ENCODE peak calls at places on chromosomes 1 and 21, in seven cellular contexts. N is Panc1, P is RWPE2, T is GM23338, X is aorta, D is heart right ventricle, C is lung. Z is an unnamed sample.

GRCh38 chr1:152999818-153000217 is 1.7 kb upstream of the SPRR3 start:
- ATAC-seq in N (no peak), P (no peak), T (no peak), X (no peak), D (no peak), C (no peak), Z (no peak)

GRCh38 chr1:16198444-16199156 is 13.9 kb downstream of the ARHGEF19 start:
- ATAC-seq in N (no peak), P (no peak), T (no peak), X (no peak), D (no peak), C (no peak), Z (no peak)

GRCh38 chr1:42720868-42721267 is 19.2 kb downstream of the CLDN19 start:
- ATAC-seq in N (no peak), P (no peak), T (peak), X (no peak), D (no peak), C (no peak), Z (no peak)

GRCh38 chr1:228958121-228958520 is 222.8 kb downstream of the RHOU start:
- ATAC-seq in N (no peak), P (no peak), T (no peak), X (no peak), D (no peak), C (no peak), Z (no peak)

GRCh38 chr1:2569060-2569459 is 12.9 kb downstream of the TNFRSF14 start:
- ATAC-seq in N (no peak), P (no peak), T (no peak), X (no peak), D (no peak), C (no peak), Z (no peak)

GRCh38 chr1:223456747-223457146 is 63.5 kb downstream of the CCDC185 start:
- ATAC-seq in N (no peak), P (no peak), T (no peak), X (no peak), D (no peak), C (no peak), Z (no peak)

GRCh38 chr1:91895832-91896556 is 10.0 kb upstream of the TGFBR3 start:
- ATAC-seq in N (no peak), P (no peak), T (no peak), X (no peak), D (no peak), C (no peak), Z (no peak)

GRCh38 chr1:236395780-236396664 is 1.9 kb downstream of the EDARADD start:
- ATAC-seq in N (no peak), P (no peak), T (peak), X (no peak), D (no peak), C (no peak), Z (no peak)

GRCh38 chr1:32816676-32817158 is 441 bp downstream of the YARS1 start:
- ATAC-seq in N (peak), P (peak), T (peak), X (peak), D (peak), C (no peak), Z (peak)

GRCh38 chr1:17204546-17205440 is at the start of gene PADI1:
- ATAC-seq in N (no peak), P (peak), T (no peak), X (no peak), D (no peak), C (no peak), Z (no peak)

GRCh38 chr1:226781937-226782609 is 43.0 kb upstream of the ITPKB start:
- ATAC-seq in N (no peak), P (no peak), T (no peak), X (no peak), D (no peak), C (no peak), Z (no peak)

GRCh38 chr1:234409328-234409727 is 36.1 kb downstream of the COA6 start:
- ATAC-seq in N (no peak), P (no peak), T (no peak), X (no peak), D (no peak), C (no peak), Z (no peak)

GRCh38 chr1:165355221-165355976 is 1.1 kb downstream of the LMX1A start:
- ATAC-seq in N (no peak), P (peak), T (peak), X (no peak), D (peak), C (no peak), Z (peak)

GRCh38 chr1:231958448-231958847 is 331.9 kb downstream of the DISC1 start:
- ATAC-seq in N (no peak), P (no peak), T (no peak), X (no peak), D (no peak), C (no peak), Z (no peak)

GRCh38 chr1:60569189-60569588 is 495.6 kb upstream of the C1orf87 start:
- ATAC-seq in N (no peak), P (peak), T (no peak), X (no peak), D (no peak), C (peak), Z (no peak)

GRCh38 chr1:230067441-230067870 is 418 bp downstream of the GALNT2 start:
- ATAC-seq in N (peak), P (no peak), T (peak), X (peak), D (peak), C (peak), Z (peak)

GRCh38 chr1:53123462-53124129 is 18.8 kb downstream of the SLC1A7 start:
- ATAC-seq in N (no peak), P (no peak), T (no peak), X (peak), D (peak), C (no peak), Z (peak)

GRCh38 chr1:66262233-66262632 is 271.7 kb upstream of the SGIP1 start:
- ATAC-seq in N (no peak), P (peak), T (no peak), X (no peak), D (peak), C (no peak), Z (no peak)

GRCh38 chr1:156816561-156817328 is at the start of gene SH2D2A:
- ATAC-seq in N (no peak), P (peak), T (no peak), X (peak), D (peak), C (no peak), Z (no peak)

GRCh38 chr1:168783424-168783823 is 54.4 kb upstream of the DPT start:
- ATAC-seq in N (no peak), P (no peak), T (no peak), X (peak), D (no peak), C (no peak), Z (peak)

GRCh38 chr1:47471163-47471562 is 33.3 kb downstream of the FOXD2 start:
- ATAC-seq in N (no peak), P (no peak), T (no peak), X (peak), D (no peak), C (no peak), Z (peak)

GRCh38 chr1:12296623-12297022 is 66.8 kb downstream of the VPS13D start:
- ATAC-seq in N (no peak), P (peak), T (no peak), X (no peak), D (no peak), C (no peak), Z (no peak)

GRCh38 chr1:156706647-156707008 is 1.2 kb upstream of the CRABP2 start:
- ATAC-seq in N (peak), P (no peak), T (peak), X (peak), D (peak), C (no peak), Z (peak)

GRCh38 chr1:93658188-93658587 is 23.4 kb downstream of the BCAR3 start:
- ATAC-seq in N (no peak), P (peak), T (no peak), X (no peak), D (no peak), C (no peak), Z (no peak)

GRCh38 chr21:33552093-33552998 is 9.5 kb downstream of the SON start:
- ATAC-seq in N (peak), P (peak), T (no peak), X (peak), D (peak), C (no peak), Z (no peak)

GRCh38 chr1:94909486-94909885 is 17.4 kb downstream of the CNN3 start:
- ATAC-seq in N (no peak), P (no peak), T (peak), X (no peak), D (no peak), C (no peak), Z (no peak)

GRCh38 chr21:36384885-36385232 is 333 bp upstream of the CHAF1B start:
- ATAC-seq in N (peak), P (peak), T (peak), X (no peak), D (no peak), C (no peak), Z (no peak)

GRCh38 chr1:212916395-212917133 is 33.8 kb upstream of the VASH2 start:
- ATAC-seq in N (peak), P (no peak), T (peak), X (peak), D (peak), C (peak), Z (peak)

GRCh38 chr21:28725396-28725795 is 267.3 kb downstream of the LTN1 start:
- ATAC-seq in N (no peak), P (peak), T (no peak), X (no peak), D (no peak), C (no peak), Z (no peak)

DNA sequence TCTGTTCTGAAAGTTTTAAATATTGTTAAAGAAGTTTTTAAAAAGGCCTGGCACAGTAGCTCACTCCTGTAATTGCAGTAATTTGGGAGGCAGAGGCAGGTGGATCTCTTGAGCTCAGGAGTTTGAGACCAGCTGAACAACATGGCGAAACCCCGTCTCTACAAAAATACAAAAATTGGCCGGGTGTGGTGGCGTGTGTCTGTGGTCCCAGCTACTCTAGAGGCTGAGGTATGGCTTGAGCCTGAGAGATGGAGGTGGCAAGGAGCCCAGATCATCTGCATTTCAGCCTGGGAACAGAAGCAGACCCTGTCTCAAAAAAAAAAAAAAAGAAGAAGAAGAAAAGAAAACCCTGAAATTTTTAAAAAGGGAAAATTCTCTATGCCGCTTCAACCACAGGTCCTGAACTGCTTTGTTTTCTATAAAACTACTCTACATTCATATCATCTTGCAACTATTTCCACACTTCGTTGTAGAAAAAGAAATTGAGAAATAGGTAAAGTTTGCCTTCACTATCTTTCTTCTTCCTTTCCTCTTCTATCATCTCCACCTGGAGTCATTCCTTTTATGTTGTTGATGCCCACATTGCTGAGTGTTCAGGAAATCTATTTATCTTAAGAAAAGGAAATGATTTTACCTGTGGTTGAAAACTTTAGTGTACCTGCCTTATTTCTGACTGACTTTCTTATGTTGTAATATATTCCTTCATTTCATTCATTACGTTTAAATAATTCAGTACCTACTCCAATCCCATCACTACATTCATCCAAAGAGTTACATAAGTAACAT is 1.7 kb downstream of the ATP6V1G3 start:
- ATAC-seq in N (no peak), P (no peak), T (no peak), X (no peak), D (no peak), C (no peak), Z (no peak)
- H3K4me3 ChIP-seq in N (no peak), P (no peak), T (no peak), X (no peak), D (no peak), C (no peak), Z (no peak)

DNA sequence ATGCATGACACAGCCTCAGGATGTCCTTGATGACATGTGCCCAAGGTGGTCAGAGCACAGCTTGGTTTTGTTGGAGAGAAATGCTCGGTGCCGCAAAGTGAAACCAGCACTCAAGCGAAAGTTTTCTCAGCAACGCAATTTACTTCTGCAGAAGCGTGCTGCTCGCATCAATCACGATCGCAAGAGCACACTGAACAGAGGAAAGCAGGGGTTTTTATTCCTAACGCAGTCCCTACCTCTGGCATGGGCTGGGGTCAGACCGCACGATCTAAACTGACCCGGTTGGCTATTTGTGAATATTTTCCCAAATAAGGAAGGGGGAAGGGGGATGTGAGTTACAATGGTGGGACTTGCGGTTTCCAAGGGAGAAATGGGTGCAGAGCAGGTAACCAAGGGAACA is 809 bp upstream of the ZNF669 start:
- ATAC-seq in N (no peak), P (no peak), T (no peak), X (no peak), D (no peak), C (no peak), Z (no peak)
- H3K4me3 ChIP-seq in N (peak), P (peak), T (peak), X (no peak), D (no peak), C (no peak), Z (peak)

GRCh38 chr1:26170472-26170821 is 739 bp downstream of the ZNF593 start:
- ATAC-seq in N (no peak), P (peak), T (no peak), X (no peak), D (no peak), C (no peak), Z (no peak)

GRCh38 chr1:26169201-26169600 is 438 bp upstream of the C1orf232 start:
- ATAC-seq in N (no peak), P (no peak), T (no peak), X (no peak), D (peak), C (no peak), Z (no peak)

GRCh38 chr1:26166719-26167281 is 2.0 kb downstream of the C1orf232 start:
- ATAC-seq in N (no peak), P (no peak), T (no peak), X (no peak), D (no peak), C (no peak), Z (no peak)

GRCh38 chr1:26169669-26170471 is at the start of gene ZNF593:
- ATAC-seq in N (peak), P (peak), T (peak), X (peak), D (peak), C (peak), Z (peak)

GRCh38 chr1:26168410-26169167 is at the start of gene C1orf232:
- ATAC-seq in N (no peak), P (no peak), T (no peak), X (no peak), D (no peak), C (no peak), Z (no peak)
- H3K4me3 ChIP-seq in N (peak), P (peak), T (peak), X (peak), D (peak), C (peak), Z (peak)

GRCh38 chr1:155078496-155079209 is at the start of gene EFNA3:
- ATAC-seq in N (peak), P (peak), T (peak), X (peak), D (peak), C (peak), Z (peak)
- H3K4me3 ChIP-seq in N (peak), P (peak), T (peak), X (no peak), D (no peak), C (no peak), Z (peak)

DNA sequence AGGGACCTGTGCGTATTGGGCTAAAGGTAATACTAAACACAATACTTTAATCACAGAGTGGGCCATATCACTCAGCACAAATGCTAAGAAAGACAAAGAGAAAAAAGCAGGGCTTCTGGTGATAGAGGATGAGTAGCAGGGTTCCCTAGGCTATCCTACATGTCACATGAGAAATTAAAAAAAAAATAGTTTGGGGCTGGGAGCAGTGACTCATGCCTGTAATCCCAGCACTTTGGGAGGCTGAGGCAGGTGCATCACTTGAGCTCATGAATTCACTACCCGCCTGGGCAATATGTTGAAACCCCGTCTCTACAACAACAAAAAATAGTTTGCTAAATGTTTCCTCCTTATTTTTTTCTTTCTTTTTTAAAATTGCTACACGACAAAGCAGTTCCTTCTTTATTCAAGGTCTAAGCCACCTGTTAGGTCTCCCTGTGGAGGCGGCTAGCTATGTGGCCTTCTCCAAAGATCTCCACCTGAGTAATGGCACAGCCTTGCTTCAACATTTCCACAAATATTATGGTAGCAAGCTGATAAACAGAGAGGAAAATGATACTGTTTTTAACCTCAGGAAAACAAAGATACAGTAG is 1.5 kb downstream of the ENSA start:
- ATAC-seq in N (no peak), P (no peak), T (no peak), X (no peak), D (no peak), C (no peak), Z (no peak)
- H3K4me3 ChIP-seq in N (peak), P (peak), T (peak), X (peak), D (no peak), C (no peak), Z (no peak)

GRCh38 chr21:43332461-43332860 is 94.5 kb downstream of the SIK1 start:
- ATAC-seq in N (no peak), P (no peak), T (no peak), X (peak), D (peak), C (no peak), Z (no peak)

GRCh38 chr21:43332872-43333300 is 94.0 kb downstream of the SIK1 start:
- ATAC-seq in N (peak), P (peak), T (peak), X (no peak), D (peak), C (no peak), Z (no peak)

GRCh38 chr21:43331962-43332458 is 94.9 kb downstream of the SIK1 start:
- ATAC-seq in N (no peak), P (no peak), T (no peak), X (peak), D (peak), C (no peak), Z (no peak)

GRCh38 chr21:43334214-43334958 is 92.5 kb downstream of the SIK1 start:
- ATAC-seq in N (no peak), P (no peak), T (no peak), X (no peak), D (no peak), C (no peak), Z (no peak)

GRCh38 chr21:43333301-43334062 is 93.4 kb downstream of the SIK1 start:
- ATAC-seq in N (peak), P (peak), T (peak), X (peak), D (peak), C (peak), Z (peak)
- H3K4me3 ChIP-seq in N (no peak), P (no peak), T (no peak), X (no peak), D (no peak), C (no peak), Z (no peak)